ENCODE peak calls at places on chromosomes 2 and 18, in four cellular contexts. E is HFF-Myc, P is left lung, Y is AG04450. K is an unnamed sample.

GRCh38 chr18:45167109-45167551 is 448.1 kb upstream of the SLC14A2 start:
- DNase-seq in E (peak; percentile 61), P (no peak), Y (no peak), K (no peak)

GRCh38 chr18:52242711-52243110 is 97.3 kb upstream of the DCC start:
- DNase-seq in E (no peak), P (no peak), Y (no peak), K (no peak)

GRCh38 chr18:61334951-61335736 is 1.9 kb downstream of the CDH20 start:
- DNase-seq in E (no peak), P (peak; percentile 22), Y (no peak), K (no peak)

GRCh38 chr2:233448220-233448559 is 93.9 kb downstream of the DGKD start:
- DNase-seq in E (no peak), P (no peak), Y (no peak), K (peak; percentile 16)

GRCh38 chr18:7548721-7549120 is 18.4 kb upstream of the PTPRM start:
- DNase-seq in E (no peak), P (no peak), Y (no peak), K (no peak)

GRCh38 chr2:101125374-101125773 is 25.8 kb downstream of the TBC1D8 start:
- DNase-seq in E (no peak), P (no peak), Y (no peak), K (no peak)

GRCh38 chr18:39596891-39597290 is 2031.3 kb upstream of the CELF4 start:
- DNase-seq in E (no peak), P (no peak), Y (no peak), K (no peak)

GRCh38 chr2:54839526-54840255 is 116.2 kb downstream of the EML6 start:
- DNase-seq in E (no peak), P (no peak), Y (no peak), K (no peak)

GRCh38 chr2:96258393-96259022 is 7.3 kb downstream of the TMEM127 start:
- DNase-seq in E (no peak), P (no peak), Y (no peak), K (no peak)

GRCh38 chr2:190626656-190627055 is 22.2 kb upstream of the NAB1 start:
- DNase-seq in E (no peak), P (no peak), Y (no peak), K (no peak)

GRCh38 chr18:22983175-22983574 is 50.0 kb downstream of the RBBP8 start:
- DNase-seq in E (peak; percentile 5), P (no peak), Y (peak; percentile 8), K (no peak)

GRCh38 chr18:54119524-54120019 is 104.9 kb downstream of the MBD2 start:
- DNase-seq in E (peak; percentile 41), P (no peak), Y (peak; percentile 20), K (peak; percentile 10)

GRCh38 chr2:191382801-191383200 is 137.6 kb downstream of the MYO1B start:
- DNase-seq in E (peak; percentile 33), P (no peak), Y (peak; percentile 43), K (no peak)

GRCh38 chr2:608297-608696 is 68.9 kb downstream of the TMEM18 start:
- DNase-seq in E (no peak), P (no peak), Y (no peak), K (no peak)

GRCh38 chr2:198309081-198309480 is 504.7 kb downstream of the PLCL1 start:
- DNase-seq in E (no peak), P (no peak), Y (no peak), K (no peak)

GRCh38 chr18:12769644-12770440 is 67.0 kb downstream of the PSMG2 start:
- DNase-seq in E (no peak), P (no peak), Y (no peak), K (peak; percentile 5)

GRCh38 chr2:122390406-122390805 is 635.0 kb downstream of the TSN start:
- DNase-seq in E (no peak), P (no peak), Y (no peak), K (no peak)

GRCh38 chr2:179355881-179356280 is 91.2 kb upstream of the SESTD1 start:
- DNase-seq in E (no peak), P (no peak), Y (no peak), K (no peak)

GRCh38 chr18:80154293-80154692 is 45.2 kb downstream of the ADNP2 start:
- DNase-seq in E (no peak), P (no peak), Y (no peak), K (peak; percentile 37)

GRCh38 chr2:191126386-191126785 is 24.4 kb downstream of the STAT4 start:
- DNase-seq in E (no peak), P (no peak), Y (no peak), K (peak; percentile 16)

GRCh38 chr2:69943841-69944604 is 17.4 kb downstream of the ASPRV1 start:
- DNase-seq in E (no peak), P (no peak), Y (no peak), K (no peak)

K was measured in DND-41.